ENCODE peak calls at places on chromosomes 7 and 10, in five cellular contexts. J, N, G, B and Y are unnamed samples. For H3K36me3, the result is how much of the 10 kb centered on the place peaks cover.

GRCh38 chr10:30935078-30935477 is 96.6 kb downstream of the ZNF438 start:
- DNase-seq in B (no peak), G (no peak), N (no peak), J (no peak), Y (peak)

GRCh38 chr10:18140149-18140956 is at the start of gene CACNB2:
- DNase-seq in G (peak), B (peak), J (peak), N (no peak), Y (no peak)

GRCh38 chr10:129440722-129441316 is 26.2 kb upstream of the MGMT start:
- DNase-seq in B (no peak), N (no peak), J (no peak), G (no peak), Y (no peak)

GRCh38 chr10:68897336-68897741 is 3.8 kb upstream of the DDX50 start:
- DNase-seq in B (peak), G (peak), J (peak), N (peak), Y (peak)

GRCh38 chr10:115328331-115328730 is 235.2 kb downstream of the ATRNL1 start:
- DNase-seq in J (no peak), B (no peak), G (no peak), N (no peak), Y (no peak)

GRCh38 chr7:4849390-4849789 is 12.4 kb downstream of the PAPOLB start:
- DNase-seq in N (peak), J (peak), G (peak), B (peak), Y (peak)

GRCh38 chr10:110017940-110018339 is 10.2 kb downstream of the ADD3 start:
- DNase-seq in G (no peak), J (no peak), B (no peak), N (no peak), Y (peak)

GRCh38 chr7:42193457-42194111 is 43.4 kb downstream of the GLI3 start:
- DNase-seq in G (peak), N (no peak), B (no peak), J (no peak), Y (no peak)

GRCh38 chr7:7424151-7424873 is 111.4 kb downstream of the COL28A1 start:
- DNase-seq in J (peak), N (peak), G (peak), B (peak), Y (peak)

GRCh38 chr7:127776776-127777390 is 124.9 kb downstream of the SND1 start:
- DNase-seq in J (no peak), B (no peak), N (no peak), G (peak), Y (no peak)

GRCh38 chr10:30364391-30365268 is 15.6 kb upstream of the MTPAP start:
- DNase-seq in J (no peak), B (no peak), N (no peak), G (no peak), Y (no peak)

GRCh38 chr10:110471566-110472139 is 26.1 kb upstream of the DUSP5 start:
- DNase-seq in G (peak), J (no peak), N (no peak), B (no peak), Y (no peak)

GRCh38 chr10:103188853-103189252 is 4.2 kb downstream of the NT5C2 start:
- DNase-seq in J (no peak), G (peak), B (no peak), N (no peak), Y (no peak)

GRCh38 chr7:80883188-80884025 is 35.4 kb downstream of the SEMA3C start:
- DNase-seq in J (no peak), N (peak), B (peak), G (peak), Y (peak)

GRCh38 chr10:112782176-112782907 is 167.7 kb upstream of the TCF7L2 start:
- DNase-seq in J (no peak), B (no peak), G (no peak), N (no peak), Y (no peak)

GRCh38 chr7:16436306-16436705 is 15.0 kb upstream of the CRPPA start:
- DNase-seq in G (no peak), B (no peak), N (no peak), J (no peak), Y (no peak)

GRCh38 chr7:150976529-150977381 is 1.4 kb downstream of the KCNH2 start:
- DNase-seq in G (no peak), N (no peak), J (peak), B (no peak), Y (no peak)

GRCh38 chr7:151429555-151430331 is 10.2 kb downstream of the CRYGN start:
- DNase-seq in G (peak), J (no peak), B (no peak), N (no peak), Y (no peak)

GRCh38 chr7:15747187-15748111 is 61.0 kb upstream of the MEOX2 start:
- DNase-seq in B (no peak), J (no peak), N (no peak), G (peak), Y (no peak)

GRCh38 chr7:51950811-51951210 is 634.2 kb upstream of the COBL start:
- DNase-seq in B (no peak), J (peak), N (no peak), G (peak), Y (no peak)

GRCh38 chr10:77836299-77836820 is 90.2 kb downstream of the DLG5 start:
- DNase-seq in B (no peak), N (no peak), G (no peak), J (no peak), Y (peak)

GRCh38 chr10:59382831-59383295 is 20.5 kb upstream of the FAM13C start:
- DNase-seq in J (no peak), N (no peak), B (no peak), G (peak), Y (no peak)

GRCh38 chr7:37191797-37192196 is 256.9 kb downstream of the ELMO1 start:
- DNase-seq in J (no peak), B (peak), N (no peak), G (no peak), Y (no peak)

GRCh38 chr7:21071570-21071969 is 284.9 kb upstream of the SP8 start:
- DNase-seq in B (no peak), J (no peak), G (no peak), N (no peak), Y (no peak)

GRCh38 chr7:128833148-128833938 is 3.1 kb downstream of the FLNC start:
- DNase-seq in G (peak), B (peak), N (no peak), J (peak), Y (no peak)

GRCh38 chr7:128835790-128836641 is 5.8 kb downstream of the FLNC start:
- DNase-seq in J (no peak), N (no peak), G (peak), B (no peak), Y (no peak)

GRCh38 chr7:128836729-128837348 is 6.6 kb downstream of the FLNC start:
- DNase-seq in B (no peak), N (no peak), J (no peak), G (no peak), Y (no peak)

GRCh38 chr7:128833939-128834310 is 3.7 kb downstream of the FLNC start:
- DNase-seq in J (no peak), N (no peak), B (peak), G (no peak), Y (no peak)

GRCh38 chr7:128835231-128835751 is 5.1 kb downstream of the FLNC start:
- DNase-seq in B (no peak), J (no peak), G (no peak), N (no peak), Y (no peak)
- H3K36me3 ChIP-seq in B (under half), J (under half), G (under half), N (under half), Y (half or more)

GRCh38 chr10:89280501-89280900 is 21.3 kb upstream of the IFIT2 start:
- DNase-seq in N (no peak), B (no peak), J (no peak), G (no peak), Y (no peak)
- H2AFZ ChIP-seq in N (no peak), B (no peak), J (no peak), G (no peak), Y (no peak)

DNA sequence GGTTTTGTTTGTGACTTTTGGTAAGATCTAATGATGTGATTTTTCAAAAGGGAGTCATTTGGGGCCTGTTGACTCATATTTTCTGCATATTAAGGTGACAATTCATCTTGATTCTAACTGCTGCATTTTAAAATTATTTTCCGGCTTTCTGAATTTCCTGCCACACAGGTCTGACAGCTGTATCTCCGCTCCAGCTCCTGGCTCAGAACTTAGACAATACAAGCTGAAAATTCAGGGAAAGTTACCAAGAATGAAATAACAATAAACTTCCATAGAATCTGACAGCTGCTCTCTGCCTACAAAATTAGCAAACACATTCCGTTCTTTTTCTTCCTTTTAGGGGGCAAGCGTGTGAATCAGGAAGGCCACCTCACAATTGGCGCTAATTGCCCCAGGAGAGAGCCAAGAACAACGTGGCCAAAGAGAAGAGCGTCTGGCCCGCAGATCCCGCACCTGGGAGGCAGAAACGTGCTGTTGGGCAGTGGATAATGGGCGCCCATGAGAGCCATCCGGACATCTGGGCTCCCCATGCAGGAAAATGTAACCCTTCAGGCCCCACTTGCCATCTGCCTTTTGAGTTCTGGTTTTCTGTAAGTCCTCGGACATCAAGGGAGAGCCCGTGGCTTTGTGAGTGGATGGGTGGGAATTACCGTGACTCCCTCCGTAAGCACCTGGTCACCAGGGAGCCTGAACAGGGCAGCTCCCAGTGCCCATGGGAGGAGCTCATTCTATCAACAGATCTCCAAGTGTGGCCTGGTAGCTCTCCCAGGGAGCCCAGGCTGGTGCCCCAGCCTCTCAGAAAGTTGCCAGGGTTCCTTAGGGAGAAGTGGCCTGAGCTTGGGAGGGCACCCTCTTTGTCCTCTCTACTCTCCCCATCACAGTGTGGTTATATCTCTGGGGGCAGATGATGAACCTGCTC is 5.0 kb downstream of the CLRN3 start:
- DNase-seq in G (no peak), N (no peak), B (no peak), J (no peak), Y (no peak)
- H3K36me3 ChIP-seq in G (under half), N (under half), B (under half), J (under half), Y (under half)

DNA sequence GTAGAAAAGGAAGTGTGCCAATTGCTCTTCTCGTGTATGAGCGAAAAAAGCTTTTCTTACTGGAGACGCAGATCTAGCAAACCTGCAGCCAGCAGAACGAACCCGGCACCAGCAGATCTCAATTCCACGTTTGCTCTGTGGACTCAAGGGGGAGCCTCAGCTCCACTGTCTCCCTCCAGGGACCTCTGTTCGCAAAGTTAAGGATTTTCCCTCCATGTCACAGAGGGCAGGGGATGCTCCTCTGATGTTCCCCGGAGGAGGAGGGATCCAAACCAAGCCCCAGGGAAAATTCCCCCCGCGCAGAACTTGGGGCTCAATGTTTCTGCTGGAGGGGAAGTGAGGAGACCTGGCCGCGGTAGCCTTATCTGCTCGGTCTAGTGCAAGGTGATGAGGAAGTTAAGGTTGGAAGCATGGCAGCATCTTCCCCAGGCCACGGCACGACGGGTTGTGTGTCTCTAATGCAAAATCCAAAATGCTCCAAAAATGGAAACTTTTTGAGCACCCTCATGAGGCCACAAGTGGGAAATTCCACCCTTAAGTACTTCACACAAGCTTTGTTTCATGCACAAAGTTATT is 9.0 kb downstream of the IQCE start:
- DNase-seq in J (peak), B (peak), N (no peak), G (no peak), Y (peak)
- H2AFZ ChIP-seq in J (no peak), B (no peak), N (no peak), G (no peak), Y (no peak)

DNA sequence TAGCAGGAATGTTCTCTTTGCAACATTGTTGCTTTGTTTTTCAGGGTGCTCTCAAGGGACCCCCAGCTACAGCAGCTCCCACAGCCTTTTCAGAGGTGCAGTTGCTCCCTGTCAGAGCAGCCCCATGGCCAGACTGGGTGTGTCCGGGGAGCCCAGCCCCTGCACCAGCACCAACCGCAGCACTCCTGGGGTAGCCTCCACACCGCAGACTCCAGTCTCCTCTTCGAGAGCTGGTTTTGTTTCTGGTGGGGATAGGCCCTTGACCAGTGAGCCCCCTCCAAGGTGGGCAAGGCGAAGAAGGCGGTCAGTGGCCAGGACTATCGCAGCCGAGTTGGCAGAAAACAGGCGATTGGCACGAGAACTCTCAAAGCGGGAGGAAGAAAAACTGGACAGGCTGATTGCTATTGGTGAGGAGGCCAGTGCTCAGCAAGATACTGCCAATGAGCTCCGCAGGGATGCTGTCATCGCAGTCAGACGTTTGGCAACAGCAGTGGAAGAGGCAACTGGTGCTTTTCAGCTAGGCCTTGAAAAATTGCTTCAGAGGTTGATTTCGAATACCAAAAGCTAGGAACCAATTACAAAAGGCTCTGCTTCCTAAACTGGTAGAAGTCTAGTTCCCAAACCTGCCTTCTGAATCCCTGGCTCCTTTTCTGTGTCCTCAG is 5.4 kb downstream of the HSPA14 start:
- DNase-seq in B (no peak), G (no peak), N (no peak), J (no peak), Y (no peak)
- H3K36me3 ChIP-seq in B (under half), G (under half), N (half or more), J (under half), Y (under half)

GRCh38 chr10:43906470-43906869 is 257.8 kb upstream of the ZNF32 start:
- DNase-seq in N (no peak), B (no peak), J (no peak), G (no peak), Y (no peak)
- H2AFZ ChIP-seq in N (no peak), B (no peak), J (peak), G (no peak), Y (no peak)

GRCh38 chr10:3987142-3987974 is 202.3 kb upstream of the KLF6 start:
- DNase-seq in J (no peak), N (no peak), B (no peak), G (peak), Y (no peak)
- H3K36me3 ChIP-seq in J (under half), N (under half), B (under half), G (under half), Y (under half)

GRCh38 chr7:106216517-106217088 is 68.2 kb downstream of the NAMPT start:
- DNase-seq in B (peak), G (peak), N (peak), J (no peak), Y (no peak)

GRCh38 chr7:106219170-106219569 is 65.6 kb downstream of the NAMPT start:
- DNase-seq in J (no peak), G (no peak), B (no peak), N (no peak), Y (no peak)

GRCh38 chr7:106218546-106218945 is 66.2 kb downstream of the NAMPT start:
- DNase-seq in N (no peak), J (no peak), G (peak), B (no peak), Y (no peak)

GRCh38 chr7:106217089-106217542 is 67.7 kb downstream of the NAMPT start:
- DNase-seq in G (peak), B (peak), J (peak), N (peak), Y (no peak)

GRCh38 chr7:106215868-106216516 is 68.8 kb downstream of the NAMPT start:
- DNase-seq in B (no peak), G (no peak), J (no peak), N (no peak), Y (no peak)
- H2AFZ ChIP-seq in B (no peak), G (no peak), J (no peak), N (peak), Y (no peak)

GRCh38 chr10:118330295-118331076 is 11.6 kb downstream of the FAM204A start:
- DNase-seq in G (no peak), N (no peak), B (no peak), J (no peak), Y (no peak)

GRCh38 chr10:118332948-118333710 is 9.0 kb downstream of the FAM204A start:
- DNase-seq in B (peak), G (no peak), J (no peak), N (no peak), Y (no peak)

GRCh38 chr10:118337356-118337755 is 4.8 kb downstream of the FAM204A start:
- DNase-seq in B (no peak), N (no peak), J (no peak), G (no peak), Y (no peak)

GRCh38 chr10:118333871-118334270 is 8.3 kb downstream of the FAM204A start:
- DNase-seq in G (no peak), B (no peak), J (no peak), N (no peak), Y (no peak)

GRCh38 chr10:118332247-118332646 is 9.9 kb downstream of the FAM204A start:
- DNase-seq in N (no peak), B (no peak), G (no peak), J (peak), Y (no peak)
- H3K36me3 ChIP-seq in N (under half), B (under half), G (under half), J (under half), Y (under half)